ENCODE peak calls at places on chromosomes 12 and 14, in seven cellular contexts. W, P, G, Y, F, Z and T are unnamed samples.

GRCh38 chr12:46389130-46389616 is 16.6 kb upstream of the SLC38A2 start:
- DNase-seq in W (no peak), P (no peak), G (no peak), Y (no peak), F (no peak), Z (no peak), T (no peak)

GRCh38 chr12:29921307-29921706 is 137.6 kb upstream of the TMTC1 start:
- DNase-seq in W (no peak), P (no peak), G (no peak), Y (no peak), F (no peak), Z (no peak), T (no peak)

GRCh38 chr14:68757618-68758081 is 35.2 kb downstream of the ZFP36L1 start:
- DNase-seq in W (no peak), P (peak; percentile 12), G (no peak), Y (no peak), F (no peak), Z (peak; percentile 86), T (peak; percentile 85)

GRCh38 chr14:68947802-68948201 is 31.3 kb downstream of the ACTN1 start:
- DNase-seq in W (no peak), P (peak; percentile 26), G (no peak), Y (no peak), F (no peak), Z (no peak), T (no peak)

GRCh38 chr14:72965249-72965648 is 39.0 kb downstream of the DCAF4 start:
- DNase-seq in W (no peak), P (no peak), G (no peak), Y (no peak), F (no peak), Z (no peak), T (no peak)

GRCh38 chr14:22502007-22502406 is 87.0 kb downstream of the DAD1 start:
- DNase-seq in W (no peak), P (no peak), G (no peak), Y (no peak), F (no peak), Z (no peak), T (no peak)

GRCh38 chr12:124296295-124296915 is 1.5 kb downstream of the RFLNA start:
- DNase-seq in W (no peak), P (no peak), G (no peak), Y (no peak), F (no peak), Z (no peak), T (no peak)

GRCh38 chr14:27427796-27428195 is 830.0 kb upstream of the NOVA1 start:
- DNase-seq in W (no peak), P (no peak), G (no peak), Y (no peak), F (no peak), Z (no peak), T (no peak)

GRCh38 chr12:133256321-133256720 is 20.6 kb upstream of the ANHX start:
- DNase-seq in W (no peak), P (no peak), G (no peak), Y (no peak), F (no peak), Z (no peak), T (no peak)

GRCh38 chr12:2555487-2556082 is 239.2 kb upstream of the FKBP4 start:
- DNase-seq in W (no peak), P (no peak), G (no peak), Y (no peak), F (no peak), Z (no peak), T (no peak)

GRCh38 chr12:1373887-1374286 is 220.5 kb downstream of the FBXL14 start:
- DNase-seq in W (no peak), P (no peak), G (no peak), Y (no peak), F (no peak), Z (no peak), T (no peak)

GRCh38 chr14:76710093-76711010 is 50.9 kb upstream of the VASH1 start:
- DNase-seq in W (no peak), P (peak; percentile 52), G (no peak), Y (no peak), F (no peak), Z (peak; percentile 25), T (no peak)

GRCh38 chr14:100076133-100076532 is 10.9 kb downstream of the EVL start:
- DNase-seq in W (no peak), P (peak; percentile 61), G (peak; percentile 24), Y (no peak), F (no peak), Z (no peak), T (peak; percentile 35)

GRCh38 chr12:119613319-119613936 is 19.9 kb downstream of the TMEM233 start:
- DNase-seq in W (no peak), P (no peak), G (no peak), Y (peak; percentile 51), F (no peak), Z (no peak), T (no peak)

GRCh38 chr12:28446031-28446430 is 255.8 kb downstream of the CCDC91 start:
- DNase-seq in W (no peak), P (no peak), G (no peak), Y (no peak), F (no peak), Z (no peak), T (no peak)